ENCODE peak calls at places on chromosome 12, in six cellular contexts. I, U, A, K, X and M are unnamed samples.

GRCh38 chr12:67925077-67925476 is 64.2 kb upstream of the IFNG-AS1 start:
- DNase-seq in I (no peak), U (no peak), A (no peak), K (no peak), X (no peak), M (no peak)

GRCh38 chr12:11946161-11946560 is 124.6 kb upstream of the BCL2L14 start:
- DNase-seq in I (no peak), U (no peak), A (no peak), K (no peak), X (no peak), M (no peak)

GRCh38 chr12:124862768-124863408 is 776 bp downstream of the SCARB1 start:
- DNase-seq in I (no peak), U (peak), A (no peak), K (no peak), X (no peak), M (peak)

GRCh38 chr12:46332260-46332659 is 40.3 kb downstream of the SLC38A2 start:
- DNase-seq in I (no peak), U (peak), A (no peak), K (no peak), X (no peak), M (peak)

GRCh38 chr12:123931686-123932321 is 40.8 kb downstream of the CCDC92 start:
- DNase-seq in I (no peak), U (no peak), A (no peak), K (no peak), X (no peak), M (no peak)

GRCh38 chr12:4056910-4057845 is 184.0 kb upstream of the PARP11 start:
- DNase-seq in I (no peak), U (no peak), A (no peak), K (no peak), X (no peak), M (no peak)

GRCh38 chr12:131101703-131102492 is 148.2 kb downstream of the ADGRD1 start:
- DNase-seq in I (no peak), U (no peak), A (peak), K (no peak), X (no peak), M (no peak)

GRCh38 chr12:47904647-47905312 is at the start of gene VDR:
- DNase-seq in I (peak), U (peak), A (peak), K (peak), X (peak), M (peak)

GRCh38 chr12:79426121-79426520 is 264.6 kb downstream of the PAWR start:
- DNase-seq in I (no peak), U (no peak), A (no peak), K (no peak), X (no peak), M (no peak)

GRCh38 chr12:108804361-108804949 is 52.9 kb downstream of the SSH1 start:
- DNase-seq in I (no peak), U (peak), A (no peak), K (no peak), X (peak), M (no peak)

GRCh38 chr12:124326104-124326503 is 31.2 kb downstream of the RFLNA start:
- DNase-seq in I (no peak), U (no peak), A (no peak), K (no peak), X (no peak), M (no peak)

GRCh38 chr12:117044790-117045174 is 54.4 kb downstream of the TESC start:
- DNase-seq in I (no peak), U (no peak), A (no peak), K (no peak), X (no peak), M (no peak)

GRCh38 chr12:105803292-105803691 is 335.5 kb downstream of the NUAK1 start:
- DNase-seq in I (no peak), U (no peak), A (no peak), K (no peak), X (no peak), M (peak)

GRCh38 chr12:104886418-104887401 is 71.4 kb downstream of the SLC41A2 start:
- DNase-seq in I (no peak), U (peak), A (no peak), K (no peak), X (peak), M (peak)

GRCh38 chr12:103012884-103013283 is 55.4 kb downstream of the ASCL1 start:
- DNase-seq in I (peak), U (no peak), A (no peak), K (peak), X (no peak), M (no peak)

GRCh38 chr12:89709994-89710872 is 1.6 kb upstream of the ATP2B1 start:
- DNase-seq in I (peak), U (peak), A (peak), K (peak), X (no peak), M (no peak)

GRCh38 chr12:56958422-56958821 is 1.0 kb upstream of the RDH16 start:
- DNase-seq in I (no peak), U (no peak), A (no peak), K (no peak), X (no peak), M (no peak)

GRCh38 chr12:51371295-51371953 is 19.8 kb downstream of the GALNT6 start:
- DNase-seq in I (no peak), U (peak), A (peak), K (peak), X (peak), M (peak)

GRCh38 chr12:93050748-93051081 is 121.6 kb upstream of the EEA1 start:
- DNase-seq in I (no peak), U (no peak), A (no peak), K (no peak), X (no peak), M (no peak)

GRCh38 chr12:120472521-120472920 is 3.0 kb upstream of the SRSF9 start:
- DNase-seq in I (no peak), U (no peak), A (no peak), K (no peak), X (no peak), M (no peak)

GRCh38 chr12:5033883-5034282 is 9.8 kb upstream of the KCNA5 start:
- DNase-seq in I (no peak), U (no peak), A (no peak), K (no peak), X (no peak), M (no peak)

GRCh38 chr12:29569392-29569791 is 71.9 kb upstream of the OVCH1 start:
- DNase-seq in I (no peak), U (peak), A (no peak), K (no peak), X (no peak), M (peak)

GRCh38 chr12:120369476-120370342 is 745 bp upstream of the MSI1 start:
- DNase-seq in I (no peak), U (no peak), A (no peak), K (peak), X (no peak), M (no peak)

GRCh38 chr12:90065301-90065801 is 356.7 kb upstream of the ATP2B1 start:
- DNase-seq in I (no peak), U (no peak), A (no peak), K (no peak), X (no peak), M (no peak)

GRCh38 chr12:114918535-114919233 is 234.7 kb upstream of the TBX3 start:
- DNase-seq in I (no peak), U (peak), A (no peak), K (no peak), X (no peak), M (peak)

GRCh38 chr12:21444193-21445146 is 7.0 kb downstream of the PYROXD1 start:
- DNase-seq in I (no peak), U (no peak), A (no peak), K (no peak), X (no peak), M (no peak)

GRCh38 chr12:71684081-71684480 is 1.8 kb upstream of the TMEM19 start:
- DNase-seq in I (no peak), U (no peak), A (no peak), K (no peak), X (no peak), M (no peak)

GRCh38 chr12:16281157-16281556 is 3.7 kb upstream of the SLC15A5 start:
- DNase-seq in I (no peak), U (no peak), A (no peak), K (no peak), X (no peak), M (peak)

GRCh38 chr12:98295681-98296080 is 219.7 kb upstream of the TMPO start:
- DNase-seq in I (no peak), U (no peak), A (no peak), K (no peak), X (no peak), M (no peak)

GRCh38 chr12:102781117-102781516 is 135.9 kb downstream of the PAH start:
- DNase-seq in I (no peak), U (no peak), A (no peak), K (no peak), X (no peak), M (no peak)

GRCh38 chr12:96070670-96071279 is 35.4 kb upstream of the LTA4H start:
- DNase-seq in I (no peak), U (no peak), A (no peak), K (no peak), X (no peak), M (peak)

GRCh38 chr12:53230971-53231858 is 794 bp downstream of the RARG start:
- DNase-seq in I (no peak), U (no peak), A (no peak), K (no peak), X (no peak), M (peak)

GRCh38 chr12:109961201-109961600 is 35.0 kb downstream of the GIT2 start:
- DNase-seq in I (no peak), U (no peak), A (no peak), K (no peak), X (no peak), M (no peak)

GRCh38 chr12:108890208-108890607 is 10.3 kb downstream of the DAO start:
- DNase-seq in I (peak), U (no peak), A (no peak), K (peak), X (no peak), M (peak)

GRCh38 chr12:121536058-121536928 is 44.5 kb downstream of the KDM2B start:
- DNase-seq in I (peak), U (peak), A (peak), K (peak), X (peak), M (peak)

GRCh38 chr12:92952394-92952793 is 23.3 kb upstream of the EEA1 start:
- DNase-seq in I (no peak), U (no peak), A (no peak), K (no peak), X (no peak), M (no peak)

GRCh38 chr12:108696996-108697290 is 34.4 kb downstream of the CORO1C start:
- DNase-seq in I (no peak), U (no peak), A (no peak), K (no peak), X (no peak), M (no peak)

GRCh38 chr12:31224768-31225448 is 101.0 kb downstream of the SINHCAF start:
- DNase-seq in I (no peak), U (no peak), A (no peak), K (no peak), X (no peak), M (no peak)

GRCh38 chr12:51000245-51000644 is 25.9 kb downstream of the SLC11A2 start:
- DNase-seq in I (no peak), U (peak), A (no peak), K (no peak), X (no peak), M (no peak)

GRCh38 chr12:20463920-20464524 is 95.7 kb downstream of the PDE3A start:
- DNase-seq in I (no peak), U (no peak), A (no peak), K (no peak), X (no peak), M (peak)

GRCh38 chr12:126051611-126052107 is 986.4 kb downstream of the AACS start:
- DNase-seq in I (no peak), U (no peak), A (no peak), K (no peak), X (no peak), M (peak)
- TF ChIP-seq CTCF in I (no peak), U (no peak), A (no peak), K (no peak), X (no peak), M (peak)

GRCh38 chr12:94141004-94141764 is 7.2 kb upstream of the PLXNC1 start:
- DNase-seq in I (no peak), U (no peak), A (no peak), K (no peak), X (no peak), M (no peak)

GRCh38 chr12:94143444-94143843 is 4.9 kb upstream of the PLXNC1 start:
- DNase-seq in I (no peak), U (no peak), A (no peak), K (no peak), X (no peak), M (no peak)

GRCh38 chr12:94139816-94140215 is 8.6 kb upstream of the PLXNC1 start:
- DNase-seq in I (no peak), U (no peak), A (no peak), K (no peak), X (no peak), M (no peak)

GRCh38 chr12:94141892-94142291 is 6.5 kb upstream of the PLXNC1 start:
- DNase-seq in I (no peak), U (no peak), A (no peak), K (no peak), X (no peak), M (no peak)

DNA sequence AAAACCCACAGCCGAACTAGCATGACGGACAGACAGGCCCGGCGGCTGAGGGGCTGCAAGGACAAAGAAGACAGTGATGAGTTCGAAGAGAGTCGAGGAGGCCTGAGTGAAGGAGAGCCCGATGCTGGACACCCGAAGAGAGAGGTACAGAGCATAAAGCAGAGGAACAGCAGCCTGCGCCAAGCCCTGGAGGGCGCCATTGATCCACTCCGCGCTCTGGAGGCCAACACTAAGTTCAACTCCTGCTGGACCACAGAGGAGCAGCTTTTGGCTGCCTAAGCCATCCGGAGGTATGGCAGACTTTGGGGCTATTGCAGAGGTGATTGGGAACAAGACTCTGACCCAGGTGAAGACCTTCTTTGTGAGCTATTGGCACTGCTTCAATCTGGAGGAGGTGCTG is 7.8 kb upstream of the PLXNC1 start:
- DNase-seq in I (peak), U (no peak), A (no peak), K (peak), X (no peak), M (peak)
- TF ChIP-seq CTCF in I (peak), U (peak), A (peak), K (peak), X (peak), M (no peak)

DNA sequence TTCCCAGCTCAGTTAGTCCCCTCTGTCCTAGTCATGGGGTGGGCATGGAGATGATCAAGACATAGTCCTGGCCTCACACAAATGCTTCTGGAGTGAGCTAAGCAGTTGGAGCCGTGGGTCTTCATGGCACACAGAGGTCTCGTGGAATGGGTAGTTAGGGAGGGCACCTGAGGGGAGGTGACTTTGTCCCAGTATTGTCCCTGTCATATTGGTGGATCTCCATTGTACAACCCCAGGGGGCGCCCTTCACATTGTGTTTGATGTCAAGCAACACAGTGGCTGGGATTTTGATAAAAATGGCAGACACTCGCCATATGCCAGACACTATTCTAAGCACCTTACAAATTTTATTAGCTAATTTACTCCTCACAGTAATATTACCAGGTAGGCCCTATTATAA is 175.4 kb upstream of the LHX5 start:
- DNase-seq in I (peak), U (no peak), A (no peak), K (peak), X (no peak), M (peak)
- TF ChIP-seq CTCF in I (no peak), U (peak), A (no peak), K (peak), X (peak), M (no peak)

GRCh38 chr12:27732281-27732680 is 21.6 kb downstream of the MRPS35 start:
- DNase-seq in I (no peak), U (no peak), A (no peak), K (no peak), X (no peak), M (peak)
- TF ChIP-seq CTCF in I (peak), U (peak), A (no peak), K (no peak), X (peak), M (no peak)